ENCODE peak calls at places on chromosomes 12 and 14, in nine cellular contexts. E is fibroblast of lung, O is astrocyte, H is osteoblast, J is adrenal gland, A is sigmoid colon, R is Panc1, Q is dorsolateral prefrontal cortex, V is right lobe of liver. B is an unnamed sample.

GRCh38 chr12:39443704-39444234 is 849 bp upstream of the KIF21A start:
- DNase-seq in E (peak; percentile 9), O (no peak), H (no peak), J (no peak), A (no peak), R (no peak), Q (no peak), V (no peak), B (no peak)

GRCh38 chr12:10001141-10001778 is 2.3 kb upstream of the CLEC1B start:
- DNase-seq in E (no peak), O (no peak), H (peak; percentile 43), J (no peak), A (no peak), R (no peak), Q (no peak), V (no peak), B (no peak)

GRCh38 chr12:14187966-14188365 is 177.5 kb upstream of the ATF7IP start:
- DNase-seq in E (no peak), O (no peak), H (no peak), J (no peak), A (no peak), R (no peak), Q (no peak), V (no peak), B (no peak)

GRCh38 chr14:51644215-51644969 is 7.3 kb upstream of the FRMD6 start:
- DNase-seq in E (peak; percentile 54), O (peak; percentile 67), H (peak; percentile 68), J (no peak), A (no peak), R (no peak), Q (no peak), V (no peak), B (no peak)

GRCh38 chr12:49684310-49684854 is 22.8 kb downstream of the FMNL3 start:
- DNase-seq in E (no peak), O (no peak), H (no peak), J (no peak), A (no peak), R (no peak), Q (no peak), V (no peak), B (no peak)

GRCh38 chr12:26239127-26239500 is 43.7 kb downstream of the SSPN start:
- DNase-seq in E (no peak), O (no peak), H (peak; percentile 49), J (no peak), A (no peak), R (no peak), Q (no peak), V (no peak), B (no peak)

GRCh38 chr12:40515041-40515825 is 177.0 kb upstream of the CNTN1 start:
- DNase-seq in E (no peak), O (peak; percentile 0), H (no peak), J (no peak), A (no peak), R (no peak), Q (no peak), V (no peak), B (no peak)

GRCh38 chr14:50000215-50001145 is 107.6 kb downstream of the ARF6 start:
- DNase-seq in E (peak; percentile 71), O (peak; percentile 93), H (peak; percentile 89), J (peak; percentile 48), A (peak; percentile 83), R (no peak), Q (no peak), V (peak; percentile 52), B (peak; percentile 87)

GRCh38 chr12:131454418-131455217 is 256.3 kb upstream of the SFSWAP start:
- DNase-seq in E (no peak), O (no peak), H (no peak), J (peak; percentile 51), A (no peak), R (peak; percentile 13), Q (no peak), V (peak; percentile 61), B (no peak)

GRCh38 chr12:13230500-13230899 is 34.0 kb downstream of the EMP1 start:
- DNase-seq in E (no peak), O (no peak), H (no peak), J (no peak), A (no peak), R (no peak), Q (no peak), V (no peak), B (no peak)

GRCh38 chr14:34103176-34103575 is 152.3 kb upstream of the EGLN3 start:
- DNase-seq in E (no peak), O (peak; percentile 25), H (no peak), J (no peak), A (no peak), R (no peak), Q (no peak), V (no peak), B (no peak)

GRCh38 chr12:1553987-1554982 is 40.1 kb downstream of the FBXL14 start:
- DNase-seq in E (no peak), O (no peak), H (no peak), J (no peak), A (no peak), R (no peak), Q (no peak), V (no peak), B (no peak)

GRCh38 chr12:64525461-64526160 is 73.7 kb downstream of the TBK1 start:
- DNase-seq in E (no peak), O (peak; percentile 13), H (no peak), J (no peak), A (no peak), R (no peak), Q (peak; percentile 30), V (no peak), B (no peak)

GRCh38 chr14:73795974-73796373 is 55.7 kb upstream of the PTGR2 start:
- DNase-seq in E (peak; percentile 37), O (peak; percentile 91), H (no peak), J (no peak), A (peak; percentile 43), R (no peak), Q (no peak), V (peak; percentile 59), B (no peak)

GRCh38 chr12:92466391-92467305 is 236.1 kb upstream of the PLEKHG7 start:
- DNase-seq in E (peak; percentile 52), O (peak; percentile 13), H (no peak), J (peak; percentile 34), A (no peak), R (no peak), Q (peak; percentile 33), V (no peak), B (no peak)

DNA sequence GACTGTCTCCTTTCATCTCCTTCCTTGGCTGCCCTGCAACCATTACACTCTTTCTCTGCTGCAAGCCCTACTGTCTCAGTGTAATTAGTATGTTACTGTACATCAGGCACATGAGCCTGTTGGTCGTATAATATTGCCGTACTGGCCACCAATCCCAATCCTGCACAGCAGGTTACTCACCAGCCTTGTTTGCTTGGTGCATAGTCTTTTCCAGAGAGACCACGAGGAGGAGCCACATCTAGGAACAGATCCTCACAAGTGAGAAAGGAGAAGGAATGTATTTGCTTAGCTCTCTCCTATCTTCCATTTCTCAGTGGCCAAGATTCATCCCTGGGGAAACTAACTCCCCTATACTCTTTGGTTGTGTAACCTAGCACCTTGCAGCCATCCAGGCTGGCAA is 33.0 kb upstream of the BICDL1 start:
- DNase-seq in E (no peak), O (no peak), H (no peak), J (no peak), A (no peak), R (no peak), Q (no peak), V (no peak), B (no peak)
- TF ChIP-seq CTCF in E (no peak), O (no peak), H (no peak), J (no peak), A (no peak), R (no peak), Q (no peak), V (no peak), B (no peak)

GRCh38 chr14:92409069-92409468 is 86.1 kb downstream of the SLC24A4 start:
- DNase-seq in E (no peak), O (no peak), H (no peak), J (no peak), A (peak; percentile 81), R (no peak), Q (no peak), V (no peak), B (peak; percentile 66)
- H3K27ac ChIP-seq in E (no peak overlapping the region), O (no peak overlapping the region), H (no peak overlapping the region), J (no peak overlapping the region), A (no peak overlapping the region), R (no peak overlapping the region), Q (no peak overlapping the region), V (peak overlapping the region; percentile 14), B (no peak overlapping the region)

DNA sequence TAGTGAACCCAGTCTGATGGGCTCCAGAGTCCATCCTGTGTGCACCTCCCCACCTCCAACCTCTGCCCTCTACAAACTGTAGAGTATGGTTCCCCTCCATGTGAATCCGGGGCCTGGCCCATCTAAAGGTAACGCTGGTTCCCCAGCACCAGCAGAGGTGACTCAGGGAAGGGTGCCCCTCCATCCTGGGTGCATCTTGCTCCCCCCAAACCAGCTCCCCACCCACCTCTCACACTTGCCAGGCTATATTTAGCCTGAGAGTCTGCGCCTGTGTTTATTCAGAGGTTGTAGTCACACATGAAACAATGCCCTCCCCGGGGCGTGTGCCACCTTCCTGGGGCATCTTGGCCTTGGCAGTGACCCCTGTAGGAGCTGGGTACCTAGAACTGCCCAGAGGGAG is 26.2 kb downstream of the RASAL1 start:
- DNase-seq in E (no peak), O (no peak), H (peak; percentile 66), J (no peak), A (no peak), R (no peak), Q (no peak), V (no peak), B (no peak)
- H3K4me3 ChIP-seq in E (no peak overlapping the region), O (no peak overlapping the region), H (no peak overlapping the region), J (no peak overlapping the region), A (no peak overlapping the region), R (no peak overlapping the region), Q (no peak overlapping the region), V (no peak overlapping the region), B (no peak overlapping the region)

GRCh38 chr14:102507891-102508312 is 1.7 kb downstream of the ANKRD9 start:
- DNase-seq in E (no peak), O (no peak), H (peak; percentile 80), J (no peak), A (no peak), R (no peak), Q (no peak), V (no peak), B (no peak)
- TF ChIP-seq CTCF in E (no peak), O (peak; percentile 4), H (no peak), J (no peak), A (no peak), R (no peak), Q (no peak), V (no peak), B (no peak)

DNA sequence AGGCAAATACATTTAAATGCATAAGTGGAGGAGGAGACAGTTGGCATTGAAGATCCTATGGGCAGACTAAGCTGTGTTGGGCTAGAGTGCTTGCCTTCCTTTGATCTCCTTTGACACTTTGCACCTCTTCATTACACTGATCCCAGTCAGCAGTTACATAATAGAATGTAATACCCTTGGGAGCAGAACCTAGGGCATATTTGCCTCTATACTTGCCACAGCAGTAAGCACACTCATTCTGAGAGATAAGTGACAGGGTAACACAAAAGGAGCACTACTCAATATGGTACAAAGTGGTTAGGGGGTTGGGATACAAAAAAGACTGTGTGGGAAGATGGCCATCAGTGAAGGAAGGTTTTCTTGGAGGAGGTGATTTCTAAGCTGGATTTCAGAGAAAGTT is 9.0 kb downstream of the MARS1 start:
- DNase-seq in E (no peak), O (no peak), H (no peak), J (no peak), A (no peak), R (no peak), Q (no peak), V (no peak), B (no peak)
- H3K27ac ChIP-seq in E (no peak overlapping the region), O (no peak overlapping the region), H (no peak overlapping the region), J (no peak overlapping the region), A (no peak overlapping the region), R (no peak overlapping the region), Q (no peak overlapping the region), V (no peak overlapping the region), B (no peak overlapping the region)

B was measured in right atrium auricular region.